ENCODE peak calls at places on chromosomes 12 and 14, in four cellular contexts. One of them, this sample, is unnamed.

GRCh38 chr14:20697273-20698017 is 8.9 kb downstream of the ANG start:
- DNase-seq in AG04449: no peak
- DNase-seq in AG04450: no peak
- DNase-seq in AG10803: peak
- DNase-seq in this sample: peak

GRCh38 chr14:93533864-93534263 is 103.1 kb downstream of the UNC79 start:
- DNase-seq in AG04450: no peak
- DNase-seq in AG04449: no peak
- DNase-seq in AG10803: no peak
- DNase-seq in this sample: no peak

GRCh38 chr12:49515266-49515665 is 23.6 kb upstream of the KCNH3 start:
- DNase-seq in AG04450: peak
- DNase-seq in AG04449: no peak
- DNase-seq in AG10803: peak
- DNase-seq in this sample: peak

GRCh38 chr14:54690887-54691286 is 124.0 kb downstream of the SAMD4A start:
- DNase-seq in AG04450: no peak
- DNase-seq in AG10803: no peak
- DNase-seq in AG04449: no peak
- DNase-seq in this sample: no peak

GRCh38 chr12:107144990-107145389 is 51.6 kb upstream of the CRY1 start:
- DNase-seq in AG04450: no peak
- DNase-seq in AG04449: no peak
- DNase-seq in AG10803: no peak
- DNase-seq in this sample: peak

GRCh38 chr12:76270657-76271358 is 77.4 kb downstream of the BBS10 start:
- DNase-seq in AG04449: no peak
- DNase-seq in AG10803: no peak
- DNase-seq in AG04450: no peak
- DNase-seq in this sample: peak

GRCh38 chr12:51520576-51521325 is 70.3 kb upstream of the SCN8A start:
- DNase-seq in AG04450: no peak
- DNase-seq in AG10803: no peak
- DNase-seq in AG04449: no peak
- DNase-seq in this sample: no peak

GRCh38 chr12:8057839-8058238 is 8.3 kb downstream of the C3AR1 start:
- DNase-seq in AG04450: no peak
- DNase-seq in AG10803: peak
- DNase-seq in AG04449: no peak
- DNase-seq in this sample: no peak

GRCh38 chr14:67704484-67705089 is 2.9 kb downstream of the RDH12 start:
- DNase-seq in AG04450: no peak
- DNase-seq in AG10803: peak
- DNase-seq in AG04449: no peak
- DNase-seq in this sample: peak

GRCh38 chr14:95507701-95508103 is 8.7 kb downstream of the SYNE3 start:
- DNase-seq in AG04450: no peak
- DNase-seq in AG04449: no peak
- DNase-seq in AG10803: peak
- DNase-seq in this sample: peak

GRCh38 chr12:31832740-31833540 is 104.1 kb upstream of the AMN1 start:
- DNase-seq in AG10803: no peak
- DNase-seq in AG04450: no peak
- DNase-seq in AG04449: no peak
- DNase-seq in this sample: no peak

GRCh38 chr12:76764856-76765255 is 941 bp downstream of the ZDHHC17 start:
- DNase-seq in AG04450: no peak
- DNase-seq in AG10803: peak
- DNase-seq in AG04449: no peak
- DNase-seq in this sample: peak

GRCh38 chr14:22572562-22573058 is 16.4 kb downstream of the DAD1 start:
- DNase-seq in AG10803: peak
- DNase-seq in AG04450: no peak
- DNase-seq in AG04449: no peak
- DNase-seq in this sample: peak

GRCh38 chr12:118480235-118480634 is 103.9 kb downstream of the SUDS3 start:
- DNase-seq in AG04450: no peak
- DNase-seq in AG04449: no peak
- DNase-seq in AG10803: no peak
- DNase-seq in this sample: peak

GRCh38 chr14:28813810-28814209 is 47.2 kb downstream of the FOXG1 start:
- DNase-seq in AG10803: peak
- DNase-seq in AG04449: no peak
- DNase-seq in AG04450: no peak
- DNase-seq in this sample: no peak

GRCh38 chr14:92555440-92556111 is 42.0 kb downstream of the RIN3 start:
- DNase-seq in AG04450: no peak
- DNase-seq in AG10803: no peak
- DNase-seq in AG04449: no peak
- DNase-seq in this sample: no peak

GRCh38 chr12:81084848-81085350 is 7.0 kb downstream of the ACSS3 start:
- DNase-seq in AG04450: no peak
- DNase-seq in AG10803: peak
- DNase-seq in AG04449: no peak
- DNase-seq in this sample: peak

GRCh38 chr12:103626498-103626897 is 39.4 kb downstream of the STAB2 start:
- DNase-seq in AG10803: peak
- DNase-seq in AG04450: no peak
- DNase-seq in AG04449: peak
- DNase-seq in this sample: no peak

GRCh38 chr12:100904270-100904669 is 109.7 kb downstream of the ANO4 start:
- DNase-seq in AG04450: no peak
- DNase-seq in AG04449: no peak
- DNase-seq in AG10803: peak
- DNase-seq in this sample: no peak

GRCh38 chr14:41548666-41549065 is 58.0 kb upstream of the LRFN5 start:
- DNase-seq in AG04450: peak
- DNase-seq in AG10803: no peak
- DNase-seq in AG04449: no peak
- DNase-seq in this sample: no peak

GRCh38 chr12:114218136-114218535 is 187.8 kb downstream of the TBX5 start:
- DNase-seq in AG04449: no peak
- DNase-seq in AG04450: no peak
- DNase-seq in AG10803: peak
- DNase-seq in this sample: no peak

GRCh38 chr12:114226241-114226928 is 179.6 kb downstream of the TBX5 start:
- DNase-seq in AG04450: no peak
- DNase-seq in AG10803: no peak
- DNase-seq in AG04449: no peak
- DNase-seq in this sample: no peak

GRCh38 chr12:114220311-114220710 is 185.6 kb downstream of the TBX5 start:
- DNase-seq in AG04450: no peak
- DNase-seq in AG10803: no peak
- DNase-seq in AG04449: no peak
- DNase-seq in this sample: no peak

GRCh38 chr12:114221136-114221838 is 184.7 kb downstream of the TBX5 start:
- DNase-seq in AG10803: no peak
- DNase-seq in AG04450: no peak
- DNase-seq in AG04449: no peak
- DNase-seq in this sample: no peak

GRCh38 chr12:114221976-114222630 is 183.8 kb downstream of the TBX5 start:
- DNase-seq in AG04449: no peak
- DNase-seq in AG04450: no peak
- DNase-seq in AG10803: peak
- DNase-seq in this sample: no peak
- TF ChIP-seq CTCF in AG04449: no peak
- TF ChIP-seq CTCF in AG04450: no peak
- TF ChIP-seq CTCF in AG10803: no peak
- TF ChIP-seq CTCF in this sample: no peak

GRCh38 chr12:27787559-27787958 is 7.5 kb upstream of the MANSC4 start:
- DNase-seq in AG04450: peak
- DNase-seq in AG10803: peak
- DNase-seq in AG04449: no peak
- DNase-seq in this sample: no peak

GRCh38 chr12:27785882-27786570 is 6.0 kb upstream of the MANSC4 start:
- DNase-seq in AG10803: peak
- DNase-seq in AG04449: no peak
- DNase-seq in AG04450: peak
- DNase-seq in this sample: peak

GRCh38 chr12:27794818-27795584 is 15.0 kb upstream of the MANSC4 start:
- DNase-seq in AG04449: no peak
- DNase-seq in AG10803: no peak
- DNase-seq in AG04450: no peak
- DNase-seq in this sample: no peak

GRCh38 chr12:27796093-27796492 is 16.1 kb upstream of the MANSC4 start:
- DNase-seq in AG10803: no peak
- DNase-seq in AG04449: no peak
- DNase-seq in AG04450: no peak
- DNase-seq in this sample: no peak

DNA sequence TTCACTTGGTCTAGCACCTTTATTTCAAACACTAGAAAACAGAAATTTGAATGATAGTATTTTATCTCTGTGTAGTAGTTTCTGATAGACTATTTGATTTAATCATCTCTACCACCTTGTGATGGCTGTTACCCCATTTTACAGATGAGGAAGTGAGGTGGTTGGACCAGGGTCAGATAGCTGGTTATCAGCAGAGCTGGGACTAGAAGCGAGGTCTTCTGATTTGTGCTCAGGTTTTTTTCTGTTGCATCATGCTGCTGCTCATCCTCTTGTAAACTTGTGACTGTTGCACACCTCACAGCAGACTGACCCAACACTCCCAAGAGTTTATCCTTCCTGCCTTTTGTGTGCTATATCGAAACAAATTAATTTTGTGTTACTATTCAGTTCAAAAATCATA is 10.1 kb upstream of the MANSC4 start:
- DNase-seq in AG04450: no peak
- DNase-seq in AG10803: no peak
- DNase-seq in AG04449: no peak
- DNase-seq in this sample: no peak
- TF ChIP-seq CTCF in AG04450: no peak
- TF ChIP-seq CTCF in AG10803: no peak
- TF ChIP-seq CTCF in AG04449: no peak
- TF ChIP-seq CTCF in this sample: no peak

GRCh38 chr14:35696119-35696518 is 113.0 kb downstream of the RALGAPA1 start:
- DNase-seq in AG10803: no peak
- DNase-seq in AG04449: no peak
- DNase-seq in AG04450: no peak
- DNase-seq in this sample: no peak
- TF ChIP-seq CTCF in AG10803: no peak
- TF ChIP-seq CTCF in AG04449: no peak
- TF ChIP-seq CTCF in AG04450: no peak
- TF ChIP-seq CTCF in this sample: no peak

DNA sequence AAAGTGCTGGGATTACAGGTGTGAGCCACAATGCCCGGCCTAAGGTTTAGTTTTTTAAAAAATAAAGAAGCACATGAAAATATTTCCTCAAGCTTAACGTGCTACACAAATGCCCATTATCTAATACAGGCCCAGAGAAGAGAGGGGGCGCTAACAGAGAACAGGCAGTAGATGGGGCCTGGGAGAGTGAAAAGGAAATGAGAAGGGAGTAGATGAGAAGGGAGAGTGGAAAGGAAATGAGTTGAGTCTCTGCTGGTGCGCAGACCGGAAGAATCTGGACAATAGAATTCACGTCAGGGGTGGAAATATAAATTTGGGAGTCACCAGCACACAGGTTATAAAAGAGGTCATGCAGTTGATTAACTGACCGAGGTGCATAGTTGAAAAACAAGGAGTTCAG is 10.7 kb downstream of the PXN start:
- DNase-seq in AG04449: no peak
- DNase-seq in AG10803: no peak
- DNase-seq in AG04450: no peak
- DNase-seq in this sample: no peak
- TF ChIP-seq CTCF in AG04449: no peak
- TF ChIP-seq CTCF in AG10803: no peak
- TF ChIP-seq CTCF in AG04450: no peak
- TF ChIP-seq CTCF in this sample: peak